ENCODE peak calls at places on chromosomes 11 and 22, in four cellular contexts. E is stomach, S is IMR-90, C is body of pancreas. F is an unnamed sample.

GRCh38 chr11:34519595-34520235 is 6.1 kb upstream of the ELF5 start:
- DNase-seq in E (no peak), S (no peak), C (no peak), F (no peak)

GRCh38 chr11:1179641-1180040 is 21.9 kb downstream of the MUC5AC start:
- DNase-seq in E (no peak), S (no peak), C (no peak), F (no peak)

GRCh38 chr22:49491221-49491635 is 336.4 kb downstream of the BRD1 start:
- DNase-seq in E (no peak), S (no peak), C (no peak), F (no peak)

GRCh38 chr22:49973018-49973965 is 12.7 kb downstream of the PIM3 start:
- DNase-seq in E (no peak), S (no peak), C (no peak), F (no peak)

GRCh38 chr11:126968915-126969314 is 31.7 kb downstream of the KIRREL3 start:
- DNase-seq in E (no peak), S (peak; percentile 6), C (no peak), F (no peak)

GRCh38 chr11:76265771-76266241 is 59.5 kb upstream of the WNT11 start:
- DNase-seq in E (no peak), S (no peak), C (peak; percentile 20), F (no peak)

GRCh38 chr22:29798801-29799200 is 31.6 kb downstream of the UQCR10 start:
- DNase-seq in E (peak; percentile 46), S (no peak), C (no peak), F (no peak)

GRCh38 chr11:26860411-26860810 is 133.5 kb upstream of the FIBIN start:
- DNase-seq in E (no peak), S (no peak), C (no peak), F (no peak)

GRCh38 chr11:111798279-111798678 is 32.1 kb upstream of the PPP2R1B start:
- DNase-seq in E (no peak), S (no peak), C (no peak), F (no peak)

GRCh38 chr11:46237248-46238077 is 40.0 kb upstream of the CREB3L1 start:
- DNase-seq in E (peak; percentile 42), S (peak; percentile 92), C (peak; percentile 32), F (no peak)

GRCh38 chr11:28342704-28343103 is 234.5 kb downstream of the METTL15 start:
- DNase-seq in E (no peak), S (peak; percentile 50), C (no peak), F (no peak)

GRCh38 chr11:8631395-8632110 is 37.5 kb upstream of the STK33 start:
- DNase-seq in E (no peak), S (peak; percentile 93), C (no peak), F (no peak)

GRCh38 chr22:20464096-20464614 is 26.5 kb upstream of the SCARF2 start:
- DNase-seq in E (no peak), S (no peak), C (no peak), F (no peak)

GRCh38 chr11:121070951-121071350 is 30.1 kb upstream of the TECTA start:
- DNase-seq in E (no peak), S (peak; percentile 31), C (no peak), F (no peak)

GRCh38 chr22:37157516-37158289 is 8.0 kb upstream of the IL2RB start:
- DNase-seq in E (no peak), S (peak; percentile 31), C (no peak), F (no peak)

GRCh38 chr11:105215528-105215927 is 76.0 kb upstream of the CARD18 start:
- DNase-seq in E (no peak), S (no peak), C (no peak), F (no peak)

GRCh38 chr11:121625784-121626506 is 173.2 kb upstream of the SORL1-AS1 start:
- DNase-seq in E (no peak), S (no peak), C (no peak), F (no peak)

GRCh38 chr22:16960884-16961249 is 47.2 kb downstream of the GAB4 start:
- DNase-seq in E (no peak), S (no peak), C (no peak), F (peak; percentile 74)

GRCh38 chr11:17954395-17955252 is 58.2 kb downstream of the SERGEF start:
- DNase-seq in E (no peak), S (peak; percentile 40), C (no peak), F (no peak)

GRCh38 chr11:65607614-65608426 is 6.2 kb downstream of the MAP3K11 start:
- DNase-seq in E (no peak), S (no peak), C (no peak), F (no peak)
- H3K4me1 ChIP-seq in E (peaks cover 52% of the 10 kb centered on the region), S (peaks cover 16% of the 10 kb centered on the region), C (peaks cover 33% of the 10 kb centered on the region), F (peaks cover 56% of the 10 kb centered on the region)

DNA sequence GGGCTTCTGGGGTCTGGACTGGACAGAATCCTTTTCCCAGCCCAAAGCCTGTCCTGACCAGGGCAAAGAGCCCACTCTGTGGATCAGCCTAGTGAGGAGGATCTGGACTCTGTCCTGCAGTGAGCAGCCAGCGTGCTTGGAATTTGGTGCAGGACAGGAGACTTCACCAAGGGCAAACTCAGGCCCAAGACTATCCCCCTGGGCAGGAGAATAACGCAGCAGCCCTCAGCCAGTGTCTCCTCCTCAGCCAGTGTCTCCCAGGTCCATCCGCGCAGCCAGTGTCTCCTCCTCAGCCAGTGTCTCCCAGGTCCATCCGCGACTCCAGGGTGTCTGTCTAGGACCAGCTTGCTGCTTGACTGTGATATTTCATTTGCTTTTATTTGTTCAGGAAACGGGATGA is 1334.0 kb downstream of the TBC1D22A start:
- DNase-seq in E (no peak), S (no peak), C (no peak), F (no peak)
- TF ChIP-seq POLR2A in E (no peak), S (no peak), C (no peak), F (no peak)

DNA sequence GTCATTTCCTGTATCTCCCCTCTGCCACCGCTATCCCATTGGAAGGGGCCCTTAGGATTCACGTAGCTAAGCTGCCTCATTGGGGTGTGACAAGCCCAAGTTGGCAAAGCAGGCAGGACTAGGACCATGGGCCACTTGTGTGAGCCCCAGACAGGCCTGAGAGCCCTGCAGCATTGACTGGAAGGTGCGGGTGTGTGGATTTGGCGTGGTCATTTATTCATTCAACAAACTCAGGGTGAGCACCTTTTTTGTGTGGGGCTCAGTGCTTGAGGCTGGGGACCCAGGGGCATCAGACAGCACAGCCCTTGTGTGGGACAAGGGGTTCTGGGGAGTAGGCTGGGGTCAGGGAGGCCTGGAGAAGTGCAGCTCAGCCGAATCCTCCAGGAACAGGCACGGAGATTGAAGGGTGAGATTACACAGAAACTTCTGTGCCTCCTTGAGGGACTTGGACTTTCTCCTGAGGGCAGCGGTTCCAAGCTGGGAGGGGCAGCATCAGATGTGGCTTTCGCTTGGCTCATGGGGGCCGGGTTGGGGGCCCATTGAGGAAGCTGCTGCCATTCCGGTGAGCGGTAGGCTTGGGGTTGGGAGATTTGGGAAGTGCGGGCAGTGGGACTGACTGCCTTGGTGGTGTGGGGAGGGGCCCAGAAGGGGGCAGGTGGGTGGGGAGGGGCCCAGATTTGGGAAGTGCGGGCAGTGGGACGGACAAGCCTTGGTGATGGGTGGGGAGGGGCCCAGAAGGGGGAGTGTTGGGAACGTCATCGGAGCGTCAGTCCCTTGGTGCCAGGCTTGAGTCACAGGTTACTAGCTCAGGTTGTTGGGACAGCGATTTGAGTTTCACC is 11.9 kb downstream of the MGAT3 start:
- DNase-seq in E (no peak), S (no peak), C (no peak), F (no peak)
- H3K4me1 ChIP-seq in E (peaks cover 28% of the 10 kb centered on the region), S (peaks cover 24% of the 10 kb centered on the region), C (peaks cover 15% of the 10 kb centered on the region), F (peaks cover 43% of the 10 kb centered on the region)

GRCh38 chr22:38291201-38291777 is 18.5 kb upstream of the TMEM184B start:
- DNase-seq in E (no peak), S (no peak), C (no peak), F (no peak)
- TF ChIP-seq POLR2A in E (no peak), S (no peak), C (no peak), F (no peak)

GRCh38 chr22:45224988-45225731 is 15.5 kb downstream of the KIAA0930 start:
- DNase-seq in E (no peak), S (no peak), C (no peak), F (no peak)
- H3K4me1 ChIP-seq in E (no peaks in the 10 kb centered on the region), S (peaks cover 7% of the 10 kb centered on the region), C (peaks cover 13% of the 10 kb centered on the region), F (peaks cover 37% of the 10 kb centered on the region)